ENCODE peak calls at places on chromosome 21, in eight cellular contexts. One of them, this sample, is unnamed.

GRCh38 chr21:41768371-41769042 is 1.7 kb upstream of the RIPK4 start:
- DNase-seq in choroid plexus epithelial cell: peak
- DNase-seq in H1: no peak
- DNase-seq in Jurkat, Clone E6-1: peak
- DNase-seq in fibroblast of lung: peak
- DNase-seq in left ventricle myocardium inferior: no peak
- DNase-seq in NB4: peak
- DNase-seq in astrocyte of the spinal cord: peak
- DNase-seq in this sample: peak

GRCh38 chr21:26715878-26716506 is 129.2 kb downstream of the ADAMTS1 start:
- DNase-seq in choroid plexus epithelial cell: peak
- DNase-seq in H1: peak
- DNase-seq in Jurkat, Clone E6-1: no peak
- DNase-seq in fibroblast of lung: peak
- DNase-seq in left ventricle myocardium inferior: peak
- DNase-seq in NB4: peak
- DNase-seq in astrocyte of the spinal cord: peak
- DNase-seq in this sample: peak

GRCh38 chr21:33289199-33289819 is 23.1 kb downstream of the IL10RB start:
- DNase-seq in choroid plexus epithelial cell: peak
- DNase-seq in H1: no peak
- DNase-seq in Jurkat, Clone E6-1: no peak
- DNase-seq in fibroblast of lung: peak
- DNase-seq in left ventricle myocardium inferior: no peak
- DNase-seq in NB4: no peak
- DNase-seq in astrocyte of the spinal cord: peak
- DNase-seq in this sample: peak

GRCh38 chr21:32570456-32570855 is 14.9 kb downstream of the TCP10L start:
- DNase-seq in choroid plexus epithelial cell: no peak
- DNase-seq in H1: no peak
- DNase-seq in Jurkat, Clone E6-1: no peak
- DNase-seq in fibroblast of lung: no peak
- DNase-seq in left ventricle myocardium inferior: no peak
- DNase-seq in NB4: no peak
- DNase-seq in astrocyte of the spinal cord: no peak
- DNase-seq in this sample: no peak

GRCh38 chr21:25974937-25975336 is 195.6 kb downstream of the APP start:
- DNase-seq in choroid plexus epithelial cell: no peak
- DNase-seq in H1: no peak
- DNase-seq in Jurkat, Clone E6-1: no peak
- DNase-seq in fibroblast of lung: no peak
- DNase-seq in left ventricle myocardium inferior: peak
- DNase-seq in NB4: no peak
- DNase-seq in astrocyte of the spinal cord: no peak
- DNase-seq in this sample: no peak

GRCh38 chr21:43632373-43632905 is 26.8 kb downstream of the HSF2BP start:
- DNase-seq in choroid plexus epithelial cell: peak
- DNase-seq in H1: no peak
- DNase-seq in Jurkat, Clone E6-1: no peak
- DNase-seq in fibroblast of lung: no peak
- DNase-seq in left ventricle myocardium inferior: no peak
- DNase-seq in NB4: no peak
- DNase-seq in astrocyte of the spinal cord: no peak
- DNase-seq in this sample: no peak

GRCh38 chr21:32599146-32599925 is 12.8 kb downstream of the CFAP298 start:
- DNase-seq in choroid plexus epithelial cell: no peak
- DNase-seq in H1: no peak
- DNase-seq in Jurkat, Clone E6-1: no peak
- DNase-seq in fibroblast of lung: no peak
- DNase-seq in left ventricle myocardium inferior: no peak
- DNase-seq in NB4: no peak
- DNase-seq in astrocyte of the spinal cord: peak
- DNase-seq in this sample: no peak

GRCh38 chr21:37071561-37072238 is 1.2 kb downstream of the PIGP start:
- DNase-seq in choroid plexus epithelial cell: peak
- DNase-seq in H1: no peak
- DNase-seq in Jurkat, Clone E6-1: no peak
- DNase-seq in fibroblast of lung: peak
- DNase-seq in left ventricle myocardium inferior: peak
- DNase-seq in NB4: peak
- DNase-seq in astrocyte of the spinal cord: peak
- DNase-seq in this sample: peak

GRCh38 chr21:33265664-33266049 is 510 bp upstream of the IL10RB start:
- DNase-seq in choroid plexus epithelial cell: peak
- DNase-seq in H1: no peak
- DNase-seq in Jurkat, Clone E6-1: no peak
- DNase-seq in fibroblast of lung: no peak
- DNase-seq in left ventricle myocardium inferior: peak
- DNase-seq in NB4: peak
- DNase-seq in astrocyte of the spinal cord: no peak
- DNase-seq in this sample: peak

GRCh38 chr21:38434913-38435533 is 63.3 kb downstream of the ERG start:
- DNase-seq in choroid plexus epithelial cell: peak
- DNase-seq in H1: no peak
- DNase-seq in Jurkat, Clone E6-1: no peak
- DNase-seq in fibroblast of lung: peak
- DNase-seq in left ventricle myocardium inferior: no peak
- DNase-seq in NB4: no peak
- DNase-seq in astrocyte of the spinal cord: peak
- DNase-seq in this sample: peak

GRCh38 chr21:31895069-31895851 is 22.4 kb downstream of the HUNK start:
- DNase-seq in choroid plexus epithelial cell: no peak
- DNase-seq in H1: no peak
- DNase-seq in Jurkat, Clone E6-1: no peak
- DNase-seq in fibroblast of lung: peak
- DNase-seq in left ventricle myocardium inferior: no peak
- DNase-seq in NB4: peak
- DNase-seq in astrocyte of the spinal cord: no peak
- DNase-seq in this sample: no peak

GRCh38 chr21:36699546-36700294 is 805 bp downstream of the SIM2 start:
- DNase-seq in choroid plexus epithelial cell: no peak
- DNase-seq in H1: peak
- DNase-seq in Jurkat, Clone E6-1: no peak
- DNase-seq in fibroblast of lung: no peak
- DNase-seq in left ventricle myocardium inferior: no peak
- DNase-seq in NB4: no peak
- DNase-seq in astrocyte of the spinal cord: no peak
- DNase-seq in this sample: no peak

GRCh38 chr21:28216976-28217523 is 775.6 kb downstream of the LTN1 start:
- DNase-seq in choroid plexus epithelial cell: no peak
- DNase-seq in H1: no peak
- DNase-seq in Jurkat, Clone E6-1: no peak
- DNase-seq in fibroblast of lung: no peak
- DNase-seq in left ventricle myocardium inferior: no peak
- DNase-seq in NB4: no peak
- DNase-seq in astrocyte of the spinal cord: no peak
- DNase-seq in this sample: no peak

GRCh38 chr21:26958792-26959191 is 8.1 kb downstream of the ADAMTS5 start:
- DNase-seq in choroid plexus epithelial cell: no peak
- DNase-seq in H1: no peak
- DNase-seq in Jurkat, Clone E6-1: no peak
- DNase-seq in fibroblast of lung: no peak
- DNase-seq in left ventricle myocardium inferior: no peak
- DNase-seq in NB4: no peak
- DNase-seq in astrocyte of the spinal cord: no peak
- DNase-seq in this sample: peak

GRCh38 chr21:19878133-19878532 is 1120.1 kb upstream of the NCAM2 start:
- DNase-seq in choroid plexus epithelial cell: no peak
- DNase-seq in H1: no peak
- DNase-seq in Jurkat, Clone E6-1: no peak
- DNase-seq in fibroblast of lung: no peak
- DNase-seq in left ventricle myocardium inferior: no peak
- DNase-seq in NB4: no peak
- DNase-seq in astrocyte of the spinal cord: no peak
- DNase-seq in this sample: no peak

GRCh38 chr21:21210552-21210951 is 212.3 kb downstream of the NCAM2 start:
- DNase-seq in choroid plexus epithelial cell: no peak
- DNase-seq in H1: no peak
- DNase-seq in Jurkat, Clone E6-1: no peak
- DNase-seq in fibroblast of lung: no peak
- DNase-seq in left ventricle myocardium inferior: no peak
- DNase-seq in NB4: no peak
- DNase-seq in astrocyte of the spinal cord: no peak
- DNase-seq in this sample: no peak

GRCh38 chr21:37367758-37368535 is 1.4 kb downstream of the DYRK1A start:
- DNase-seq in choroid plexus epithelial cell: peak
- DNase-seq in H1: peak
- DNase-seq in Jurkat, Clone E6-1: no peak
- DNase-seq in fibroblast of lung: peak
- DNase-seq in left ventricle myocardium inferior: peak
- DNase-seq in NB4: peak
- DNase-seq in astrocyte of the spinal cord: peak
- DNase-seq in this sample: peak

GRCh38 chr21:28738882-28739281 is 253.8 kb downstream of the LTN1 start:
- DNase-seq in choroid plexus epithelial cell: no peak
- DNase-seq in H1: no peak
- DNase-seq in Jurkat, Clone E6-1: no peak
- DNase-seq in fibroblast of lung: no peak
- DNase-seq in left ventricle myocardium inferior: no peak
- DNase-seq in NB4: no peak
- DNase-seq in astrocyte of the spinal cord: no peak
- DNase-seq in this sample: no peak

GRCh38 chr21:40732998-40733397 is 114.0 kb downstream of the DSCAM start:
- DNase-seq in choroid plexus epithelial cell: no peak
- DNase-seq in H1: no peak
- DNase-seq in Jurkat, Clone E6-1: no peak
- DNase-seq in fibroblast of lung: no peak
- DNase-seq in left ventricle myocardium inferior: no peak
- DNase-seq in NB4: no peak
- DNase-seq in astrocyte of the spinal cord: no peak
- DNase-seq in this sample: no peak

GRCh38 chr21:28156590-28156989 is 836.1 kb downstream of the LTN1 start:
- DNase-seq in choroid plexus epithelial cell: no peak
- DNase-seq in H1: no peak
- DNase-seq in Jurkat, Clone E6-1: no peak
- DNase-seq in fibroblast of lung: no peak
- DNase-seq in left ventricle myocardium inferior: no peak
- DNase-seq in NB4: no peak
- DNase-seq in astrocyte of the spinal cord: no peak
- DNase-seq in this sample: no peak

GRCh38 chr21:35225573-35225972 is 176.5 kb upstream of the RUNX1 start:
- DNase-seq in choroid plexus epithelial cell: no peak
- DNase-seq in H1: no peak
- DNase-seq in Jurkat, Clone E6-1: no peak
- DNase-seq in fibroblast of lung: no peak
- DNase-seq in left ventricle myocardium inferior: no peak
- DNase-seq in NB4: no peak
- DNase-seq in astrocyte of the spinal cord: no peak
- DNase-seq in this sample: no peak
- H3K4me3 ChIP-seq in choroid plexus epithelial cell: no peak
- H3K4me3 ChIP-seq in H1: no peak
- H3K4me3 ChIP-seq in Jurkat, Clone E6-1: no peak
- H3K4me3 ChIP-seq in fibroblast of lung: no peak
- H3K4me3 ChIP-seq in left ventricle myocardium inferior: no peak
- H3K4me3 ChIP-seq in NB4: no peak
- H3K4me3 ChIP-seq in astrocyte of the spinal cord: no peak
- H3K4me3 ChIP-seq in this sample: no peak

GRCh38 chr21:46096596-46096981 is 1.3 kb upstream of the COL6A2 start:
- DNase-seq in choroid plexus epithelial cell: no peak
- DNase-seq in H1: peak
- DNase-seq in Jurkat, Clone E6-1: no peak
- DNase-seq in fibroblast of lung: no peak
- DNase-seq in left ventricle myocardium inferior: no peak
- DNase-seq in NB4: no peak
- DNase-seq in astrocyte of the spinal cord: no peak
- DNase-seq in this sample: no peak
- H3K4me3 ChIP-seq in choroid plexus epithelial cell: no peak
- H3K4me3 ChIP-seq in H1: no peak
- H3K4me3 ChIP-seq in Jurkat, Clone E6-1: no peak
- H3K4me3 ChIP-seq in fibroblast of lung: peak
- H3K4me3 ChIP-seq in left ventricle myocardium inferior: no peak
- H3K4me3 ChIP-seq in NB4: no peak
- H3K4me3 ChIP-seq in astrocyte of the spinal cord: no peak
- H3K4me3 ChIP-seq in this sample: peak

GRCh38 chr21:15732996-15733329 is 3.2 kb downstream of the USP25 start:
- DNase-seq in choroid plexus epithelial cell: no peak
- DNase-seq in H1: no peak
- DNase-seq in Jurkat, Clone E6-1: no peak
- DNase-seq in fibroblast of lung: no peak
- DNase-seq in left ventricle myocardium inferior: no peak
- DNase-seq in NB4: no peak
- DNase-seq in astrocyte of the spinal cord: no peak
- DNase-seq in this sample: no peak
- H3K4me3 ChIP-seq in choroid plexus epithelial cell: peak
- H3K4me3 ChIP-seq in H1: no peak
- H3K4me3 ChIP-seq in Jurkat, Clone E6-1: peak
- H3K4me3 ChIP-seq in fibroblast of lung: no peak
- H3K4me3 ChIP-seq in left ventricle myocardium inferior: peak
- H3K4me3 ChIP-seq in NB4: peak
- H3K4me3 ChIP-seq in astrocyte of the spinal cord: no peak
- H3K4me3 ChIP-seq in this sample: no peak

GRCh38 chr21:34883501-34884271 is 165.4 kb downstream of the RUNX1 start:
- DNase-seq in choroid plexus epithelial cell: no peak
- DNase-seq in H1: no peak
- DNase-seq in Jurkat, Clone E6-1: no peak
- DNase-seq in fibroblast of lung: no peak
- DNase-seq in left ventricle myocardium inferior: no peak
- DNase-seq in NB4: no peak
- DNase-seq in astrocyte of the spinal cord: peak
- DNase-seq in this sample: no peak
- H3K4me3 ChIP-seq in choroid plexus epithelial cell: peak
- H3K4me3 ChIP-seq in H1: no peak
- H3K4me3 ChIP-seq in Jurkat, Clone E6-1: peak
- H3K4me3 ChIP-seq in fibroblast of lung: peak
- H3K4me3 ChIP-seq in left ventricle myocardium inferior: peak
- H3K4me3 ChIP-seq in NB4: peak
- H3K4me3 ChIP-seq in astrocyte of the spinal cord: peak
- H3K4me3 ChIP-seq in this sample: peak

DNA sequence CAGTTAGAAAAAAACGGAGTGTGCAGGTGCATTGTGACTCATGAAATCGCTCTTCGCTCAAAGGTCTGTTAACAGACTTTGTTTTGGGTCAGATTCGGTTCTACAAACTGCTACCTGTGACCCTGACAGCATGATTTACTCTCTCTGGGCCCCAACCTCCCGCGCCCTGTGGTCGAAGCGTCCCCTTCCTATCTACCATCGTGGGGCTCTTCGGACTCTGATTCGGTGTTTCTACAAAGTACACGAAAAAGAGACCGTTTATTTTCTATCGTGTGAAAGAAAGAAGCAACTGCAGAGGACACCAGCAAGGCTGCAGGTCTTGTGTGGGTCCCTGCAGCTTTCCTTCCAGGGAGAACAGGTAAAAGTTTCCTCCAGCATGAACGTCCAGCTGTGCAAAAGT is 29.4 kb upstream of the SLC19A1 start:
- DNase-seq in choroid plexus epithelial cell: no peak
- DNase-seq in H1: peak
- DNase-seq in Jurkat, Clone E6-1: no peak
- DNase-seq in fibroblast of lung: no peak
- DNase-seq in left ventricle myocardium inferior: peak
- DNase-seq in NB4: no peak
- DNase-seq in astrocyte of the spinal cord: no peak
- DNase-seq in this sample: no peak
- H3K4me3 ChIP-seq in choroid plexus epithelial cell: no peak
- H3K4me3 ChIP-seq in H1: no peak
- H3K4me3 ChIP-seq in Jurkat, Clone E6-1: no peak
- H3K4me3 ChIP-seq in fibroblast of lung: no peak
- H3K4me3 ChIP-seq in left ventricle myocardium inferior: no peak
- H3K4me3 ChIP-seq in NB4: no peak
- H3K4me3 ChIP-seq in astrocyte of the spinal cord: no peak
- H3K4me3 ChIP-seq in this sample: no peak

This sample was measured in fibroblast of mammary gland.